ENCODE peak calls at places on chromosomes 1 and 21, in ten cellular contexts. K is foreskin keratinocyte; Q is T-helper 9 cell; D is activated effector memory CD4-positive, alpha-beta T cell treated with anti-CD3 and anti-CD28 coated beads, Interleukin-2, amount 50 U/mL, for 16 hours; B is EL; O is dermis microvascular lymphatic vessel endothelial cell; A is GOT3; C is stimulated activated CD8-positive, alpha-beta memory T cell treated with anti-CD3 and anti-CD28 coated beads, Interleukin-12 subunit alpha, Interleukin-12 subunit beta, amount 100 ng/mL, for 4 hours; N is GM10248; W is Peyer's patch. I is an unnamed sample.

GRCh38 chr1:167973832-167974231 is 37.0 kb upstream of the MPC2 start:
- DNase-seq in K (no peak), Q (no peak), D (no peak), B (no peak), O (no peak), A (no peak), C (no peak), N (no peak), W (no peak), I (no peak)

GRCh38 chr1:32728413-32729077 is 26.0 kb upstream of the SYNC start:
- DNase-seq in K (no peak), Q (no peak), D (no peak), B (no peak), O (no peak), A (no peak), C (no peak), N (no peak), W (no peak), I (no peak)

GRCh38 chr1:74811421-74812179 is 78.6 kb downstream of the TYW3 start:
- DNase-seq in K (no peak), Q (no peak), D (no peak), B (no peak), O (no peak), A (no peak), C (no peak), N (no peak), W (no peak), I (no peak)

GRCh38 chr1:148318900-148319242 is 164.2 kb downstream of the PPIAL4G start:
- DNase-seq in K (no peak), Q (no peak), D (no peak), B (no peak), O (no peak), A (no peak), C (no peak), N (no peak), W (no peak), I (no peak)

GRCh38 chr1:43058056-43058455 is 99.4 kb upstream of the SLC2A1 start:
- DNase-seq in K (no peak), Q (no peak), D (no peak), B (no peak), O (no peak), A (no peak), C (no peak), N (no peak), W (peak), I (no peak)

GRCh38 chr1:24695202-24695974 is 49.9 kb upstream of the CLIC4 start:
- DNase-seq in K (no peak), Q (no peak), D (no peak), B (no peak), O (no peak), A (no peak), C (no peak), N (no peak), W (peak), I (no peak)

GRCh38 chr1:36465731-36466369 is 1.7 kb upstream of the MRPS15 start:
- DNase-seq in K (no peak), Q (no peak), D (no peak), B (peak), O (no peak), A (no peak), C (no peak), N (no peak), W (no peak), I (peak)

GRCh38 chr1:37726191-37726590 is 33.9 kb downstream of the CDCA8 start:
- DNase-seq in K (no peak), Q (no peak), D (no peak), B (no peak), O (no peak), A (no peak), C (no peak), N (no peak), W (no peak), I (no peak)

GRCh38 chr1:161261859-161262225 is 3.3 kb downstream of the PCP4L1 start:
- DNase-seq in K (no peak), Q (no peak), D (no peak), B (no peak), O (no peak), A (no peak), C (no peak), N (no peak), W (no peak), I (no peak)

GRCh38 chr1:918353-918752 is 5.4 kb upstream of the SAMD11 start:
- DNase-seq in K (no peak), Q (no peak), D (no peak), B (no peak), O (no peak), A (no peak), C (no peak), N (no peak), W (no peak), I (no peak)

GRCh38 chr1:156571261-156571958 is 955 bp downstream of the IQGAP3 start:
- DNase-seq in K (peak), Q (no peak), D (no peak), B (peak), O (peak), A (no peak), C (no peak), N (no peak), W (no peak), I (peak)

GRCh38 chr1:169325117-169325516 is 42.5 kb downstream of the NME7 start:
- DNase-seq in K (no peak), Q (no peak), D (no peak), B (no peak), O (no peak), A (no peak), C (no peak), N (no peak), W (no peak), I (no peak)

GRCh38 chr1:172485626-172486025 is 41.8 kb upstream of the PIGC start:
- DNase-seq in K (no peak), Q (no peak), D (no peak), B (no peak), O (no peak), A (no peak), C (no peak), N (no peak), W (no peak), I (no peak)

GRCh38 chr1:172934417-172934762 is 116.4 kb downstream of the TNFSF18 start:
- DNase-seq in K (no peak), Q (no peak), D (no peak), B (no peak), O (no peak), A (no peak), C (no peak), N (no peak), W (no peak), I (no peak)

GRCh38 chr1:909861-910310 is 13.8 kb upstream of the SAMD11 start:
- DNase-seq in K (no peak), Q (no peak), D (no peak), B (no peak), O (no peak), A (no peak), C (no peak), N (no peak), W (peak), I (no peak)

GRCh38 chr21:14956826-14957225 is 108.0 kb downstream of the NRIP1 start:
- DNase-seq in K (no peak), Q (no peak), D (no peak), B (peak), O (no peak), A (no peak), C (no peak), N (no peak), W (no peak), I (peak)

GRCh38 chr1:33714421-33714820 is 149.5 kb upstream of the HMGB4 start:
- DNase-seq in K (no peak), Q (no peak), D (no peak), B (no peak), O (no peak), A (no peak), C (no peak), N (no peak), W (no peak), I (no peak)

GRCh38 chr1:202807926-202808757 is at the start of gene KDM5B:
- DNase-seq in K (peak), Q (peak), D (peak), B (peak), O (peak), A (peak), C (peak), N (peak), W (peak), I (peak)

GRCh38 chr21:37909936-37910335 is 6.3 kb downstream of the KCNJ6 start:
- DNase-seq in K (no peak), Q (no peak), D (no peak), B (no peak), O (no peak), A (no peak), C (no peak), N (no peak), W (no peak), I (no peak)

GRCh38 chr21:27329255-27329851 is 362.5 kb upstream of the ADAMTS5 start:
- DNase-seq in K (no peak), Q (no peak), D (no peak), B (no peak), O (no peak), A (no peak), C (no peak), N (no peak), W (peak), I (no peak)

GRCh38 chr1:100053727-100054126 is 79.0 kb downstream of the SASS6 start:
- DNase-seq in K (no peak), Q (no peak), D (no peak), B (no peak), O (no peak), A (no peak), C (no peak), N (no peak), W (no peak), I (no peak)

GRCh38 chr1:184567648-184568047 is 180.8 kb downstream of the C1orf21 start:
- DNase-seq in K (no peak), Q (no peak), D (no peak), B (peak), O (no peak), A (no peak), C (no peak), N (no peak), W (no peak), I (no peak)

GRCh38 chr1:227372662-227373061 is 54.4 kb upstream of the CDC42BPA start:
- DNase-seq in K (no peak), Q (no peak), D (no peak), B (peak), O (peak), A (no peak), C (no peak), N (no peak), W (no peak), I (peak)

GRCh38 chr1:193747579-193747978 is 561.2 kb upstream of the B3GALT2 start:
- DNase-seq in K (no peak), Q (no peak), D (no peak), B (peak), O (no peak), A (no peak), C (no peak), N (no peak), W (no peak), I (peak)

GRCh38 chr1:56169856-56170255 is 409.5 kb downstream of the PLPP3 start:
- DNase-seq in K (no peak), Q (no peak), D (no peak), B (peak), O (no peak), A (no peak), C (no peak), N (no peak), W (no peak), I (no peak)

GRCh38 chr1:91549041-91549735 is 48.5 kb downstream of the CDC7 start:
- DNase-seq in K (no peak), Q (no peak), D (no peak), B (no peak), O (no peak), A (no peak), C (no peak), N (no peak), W (peak), I (no peak)

GRCh38 chr1:213669964-213670691 is 317.6 kb upstream of the PROX1 start:
- DNase-seq in K (no peak), Q (no peak), D (no peak), B (no peak), O (no peak), A (no peak), C (no peak), N (no peak), W (no peak), I (no peak)

GRCh38 chr1:14742181-14742980 is 143.9 kb downstream of the KAZN start:
- DNase-seq in K (peak), Q (no peak), D (no peak), B (peak), O (no peak), A (no peak), C (no peak), N (no peak), W (no peak), I (peak)

GRCh38 chr1:192401832-192402231 is 85.0 kb downstream of the RGS21 start:
- DNase-seq in K (peak), Q (no peak), D (no peak), B (peak), O (no peak), A (no peak), C (no peak), N (no peak), W (no peak), I (peak)

GRCh38 chr1:89523597-89524368 is 846 bp upstream of the LRRC8B start:
- DNase-seq in K (no peak), Q (no peak), D (no peak), B (peak), O (no peak), A (no peak), C (no peak), N (peak), W (peak), I (peak)

GRCh38 chr1:8652607-8653046 is 164.8 kb downstream of the RERE start:
- DNase-seq in K (no peak), Q (no peak), D (no peak), B (no peak), O (no peak), A (no peak), C (no peak), N (no peak), W (no peak), I (no peak)

GRCh38 chr1:4935807-4936206 is 281.4 kb downstream of the AJAP1 start:
- DNase-seq in K (no peak), Q (no peak), D (no peak), B (no peak), O (no peak), A (no peak), C (no peak), N (no peak), W (no peak), I (no peak)

GRCh38 chr1:208209896-208210589 is 34.1 kb downstream of the PLXNA2 start:
- DNase-seq in K (no peak), Q (no peak), D (no peak), B (peak), O (no peak), A (no peak), C (no peak), N (no peak), W (no peak), I (no peak)

I was measured in epithelial cell of esophagus.